ENCODE peak calls at places on chromosomes 16 and 17, in four cellular contexts. S, I, E and V are unnamed samples.

GRCh38 chr16:68235882-68236803 is at the start of gene ESRP2:
- DNase-seq in S (no peak), I (no peak), E (no peak), V (peak; percentile 76)

GRCh38 chr16:53768167-53768566 is 64.2 kb downstream of the FTO start:
- DNase-seq in S (peak; percentile 2), I (no peak), E (no peak), V (peak; percentile 38)

GRCh38 chr17:78358538-78359215 is 1.2 kb downstream of the SOCS3 start:
- DNase-seq in S (no peak), I (no peak), E (no peak), V (no peak)

GRCh38 chr16:10151718-10152117 is 30.5 kb downstream of the GRIN2A start:
- DNase-seq in S (no peak), I (no peak), E (no peak), V (no peak)

GRCh38 chr16:54921229-54921824 is 9.3 kb upstream of the IRX5 start:
- DNase-seq in S (peak; percentile 16), I (no peak), E (no peak), V (no peak)

GRCh38 chr17:8162997-8163977 is 539 bp upstream of the VAMP2 start:
- DNase-seq in S (no peak), I (no peak), E (no peak), V (no peak)

GRCh38 chr16:47777191-47777590 is 316.1 kb downstream of the PHKB start:
- DNase-seq in S (no peak), I (no peak), E (no peak), V (no peak)

GRCh38 chr17:46061435-46061834 is 62.4 kb downstream of the STH start:
- DNase-seq in S (peak; percentile 54), I (no peak), E (no peak), V (peak; percentile 38)

GRCh38 chr17:2545393-2545792 is 33.7 kb upstream of the METTL16 start:
- DNase-seq in S (no peak), I (no peak), E (no peak), V (no peak)

GRCh38 chr16:10868562-10869469 is 8.2 kb upstream of the CIITA start:
- DNase-seq in S (peak; percentile 78), I (peak; percentile 38), E (no peak), V (no peak)

GRCh38 chr16:64952177-64952576 is 169.7 kb downstream of the CDH11 start:
- DNase-seq in S (no peak), I (no peak), E (no peak), V (no peak)

GRCh38 chr17:59830007-59830630 is 62.6 kb downstream of the TUBD1 start:
- DNase-seq in S (peak; percentile 73), I (no peak), E (no peak), V (no peak)

GRCh38 chr16:50207652-50208051 is 54.5 kb downstream of the TENT4B start:
- DNase-seq in S (no peak), I (no peak), E (no peak), V (no peak)

GRCh38 chr17:70622382-70623260 is 453.3 kb downstream of the KCNJ2 start:
- DNase-seq in S (peak; percentile 58), I (no peak), E (no peak), V (peak; percentile 16)

GRCh38 chr17:5468075-5468473 is 708 bp downstream of the DHX33 start:
- DNase-seq in S (peak; percentile 53), I (no peak), E (peak; percentile 11), V (no peak)